ENCODE peak calls at places on chromosomes 11 and 22, in six cellular contexts. Y, L, P, S, G and H are unnamed samples.
A peak's percentile ranks its signal among the peaks of the same experiment; 100 is the strongest.

GRCh38 chr22:45626198-45626651 is 45.4 kb upstream of the ATXN10 start:
- DNase-seq in G (no peak), Y (peak; percentile 60), S (no peak), L (no peak), P (peak; percentile 39), H (no peak)

GRCh38 chr22:33831207-33831606 is 89.1 kb downstream of the LARGE1 start:
- DNase-seq in P (no peak), S (no peak), Y (no peak), G (no peak), L (no peak), H (no peak)

GRCh38 chr11:34495724-34496377 is 17.7 kb downstream of the ELF5 start:
- DNase-seq in G (no peak), L (peak; percentile 50), P (no peak), S (no peak), Y (peak; percentile 89), H (no peak)

GRCh38 chr11:47941907-47942558 is 38.3 kb upstream of the PTPRJ start:
- DNase-seq in L (no peak), P (no peak), S (no peak), Y (no peak), G (no peak), H (no peak)

GRCh38 chr22:45444168-45444567 is 30.7 kb downstream of the RIBC2 start:
- DNase-seq in P (no peak), S (no peak), Y (no peak), G (no peak), L (no peak), H (no peak)

GRCh38 chr11:114138411-114138810 is 78.9 kb downstream of the ZBTB16 start:
- DNase-seq in P (no peak), G (no peak), L (no peak), Y (no peak), S (no peak), H (no peak)

GRCh38 chr11:10993640-10994039 is 135.8 kb upstream of the ZBED5 start:
- DNase-seq in G (no peak), Y (no peak), P (no peak), L (no peak), S (no peak), H (no peak)

GRCh38 chr11:108859510-108859909 is 194.6 kb downstream of the DDX10 start:
- DNase-seq in L (no peak), G (no peak), P (no peak), S (no peak), Y (no peak), H (no peak)

GRCh38 chr11:1303196-1303821 is 6.1 kb downstream of the TOLLIP start:
- DNase-seq in P (peak; percentile 85), Y (peak; percentile 59), S (no peak), G (no peak), L (no peak), H (no peak)

GRCh38 chr11:617248-617911 is 1.6 kb upstream of the IRF7 start:
- DNase-seq in S (no peak), Y (no peak), L (no peak), P (peak; percentile 84), G (no peak), H (no peak)

GRCh38 chr22:36971305-36971704 is 47.9 kb downstream of the TST start:
- DNase-seq in Y (no peak), L (no peak), S (no peak), P (no peak), G (no peak), H (no peak)
- H3K4me3 ChIP-seq in Y (no peak overlapping the region), L (no peak overlapping the region), S (no peak overlapping the region), P (no peak overlapping the region), G (no peak overlapping the region), H (no peak overlapping the region)

GRCh38 chr11:12436266-12436665 is 58.9 kb downstream of the PARVA start:
- DNase-seq in S (no peak), P (no peak), Y (no peak), G (no peak), L (no peak), H (no peak)

GRCh38 chr11:12435264-12435663 is 57.9 kb downstream of the PARVA start:
- DNase-seq in G (no peak), S (no peak), L (no peak), P (no peak), Y (no peak), H (no peak)

GRCh38 chr11:12432507-12432906 is 55.1 kb downstream of the PARVA start:
- DNase-seq in G (no peak), P (no peak), L (no peak), Y (no peak), S (no peak), H (no peak)

GRCh38 chr11:12433571-12434061 is 56.2 kb downstream of the PARVA start:
- DNase-seq in L (peak; percentile 92), G (peak; percentile 80), P (no peak), Y (no peak), S (no peak), H (peak; percentile 98)

DNA sequence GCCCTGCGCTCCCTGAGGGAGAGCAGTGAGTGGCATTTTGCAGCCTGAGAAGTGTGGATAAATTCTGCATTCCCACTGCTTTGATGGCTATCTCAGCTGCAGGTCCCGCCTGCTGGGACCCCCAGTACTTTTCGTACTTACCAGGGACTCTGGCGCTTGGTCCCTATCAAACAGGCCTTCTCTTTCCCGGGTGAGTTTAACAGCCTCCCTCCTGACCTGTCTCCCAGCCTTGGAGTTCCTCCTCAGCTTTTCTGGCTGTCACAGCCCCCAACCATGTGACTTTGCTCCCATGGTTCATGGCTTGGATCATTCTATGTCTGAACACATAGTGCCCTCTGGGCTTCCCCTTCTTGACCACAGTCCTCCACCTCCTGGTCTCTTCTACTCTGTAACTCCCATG is 56.9 kb downstream of the PARVA start:
- DNase-seq in L (no peak), Y (no peak), S (no peak), G (no peak), P (no peak), H (no peak)
- TF ChIP-seq CTCF in L (no peak), Y (no peak), S (no peak), G (no peak), P (no peak), H (no peak)

DNA sequence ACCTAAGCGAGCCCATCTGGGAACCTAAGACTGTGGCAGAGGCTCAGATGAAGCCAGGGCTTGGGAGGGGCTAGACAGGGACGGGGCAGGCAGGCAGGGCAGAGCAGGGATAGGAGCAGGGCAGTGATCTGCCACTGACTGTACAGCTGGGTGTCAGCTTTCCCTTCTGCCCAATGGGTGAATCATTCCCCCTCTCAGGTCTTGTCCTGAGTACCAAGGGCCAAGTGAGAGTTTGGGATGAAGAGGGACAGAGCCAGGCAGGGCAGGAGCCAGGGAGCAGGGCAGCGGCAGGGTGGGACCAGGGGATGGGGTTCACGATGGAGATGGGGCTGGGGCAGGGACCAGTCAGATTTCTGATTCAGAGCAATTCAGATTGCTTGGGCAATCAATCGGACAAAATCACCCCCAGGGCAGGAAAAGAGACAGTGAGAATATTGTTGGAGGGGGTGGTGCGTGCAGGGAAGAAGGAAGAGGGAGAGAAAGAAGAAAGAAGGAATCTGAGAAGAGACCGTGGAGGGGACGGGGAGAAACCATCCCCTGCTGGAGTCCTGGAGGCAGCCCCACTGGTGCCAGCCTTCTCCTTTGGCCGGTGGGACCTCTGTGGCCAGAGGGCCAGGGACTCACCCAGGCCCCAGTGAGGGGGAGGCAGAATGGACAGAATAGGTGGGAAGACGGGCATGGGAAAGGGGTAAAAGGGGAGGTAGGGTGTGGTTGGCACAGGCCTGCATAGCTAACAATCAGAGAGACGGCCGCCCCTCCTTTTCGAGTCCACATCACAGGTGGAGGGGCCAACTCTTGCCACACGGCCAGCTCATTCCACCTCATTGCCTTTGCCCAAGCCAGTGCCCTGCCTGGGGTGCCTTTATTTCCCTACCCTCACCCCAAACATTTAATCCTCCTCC is 47.2 kb downstream of the CYTH4 start:
- DNase-seq in G (no peak), L (no peak), P (no peak), S (no peak), Y (no peak), H (no peak)
- H3K4me3 ChIP-seq in G (no peak overlapping the region), L (no peak overlapping the region), P (no peak overlapping the region), S (no peak overlapping the region), Y (no peak overlapping the region), H (no peak overlapping the region)

GRCh38 chr22:41367039-41367679 is 14.6 kb upstream of the TEF start:
- DNase-seq in S (no peak), G (peak; percentile 98), P (peak; percentile 92), L (peak; percentile 80), Y (peak; percentile 97), H (peak; percentile 85)
- TF ChIP-seq CTCF in S (no peak), G (peak; percentile 54), P (no peak), L (no peak), Y (peak; percentile 39), H (peak; percentile 39)

DNA sequence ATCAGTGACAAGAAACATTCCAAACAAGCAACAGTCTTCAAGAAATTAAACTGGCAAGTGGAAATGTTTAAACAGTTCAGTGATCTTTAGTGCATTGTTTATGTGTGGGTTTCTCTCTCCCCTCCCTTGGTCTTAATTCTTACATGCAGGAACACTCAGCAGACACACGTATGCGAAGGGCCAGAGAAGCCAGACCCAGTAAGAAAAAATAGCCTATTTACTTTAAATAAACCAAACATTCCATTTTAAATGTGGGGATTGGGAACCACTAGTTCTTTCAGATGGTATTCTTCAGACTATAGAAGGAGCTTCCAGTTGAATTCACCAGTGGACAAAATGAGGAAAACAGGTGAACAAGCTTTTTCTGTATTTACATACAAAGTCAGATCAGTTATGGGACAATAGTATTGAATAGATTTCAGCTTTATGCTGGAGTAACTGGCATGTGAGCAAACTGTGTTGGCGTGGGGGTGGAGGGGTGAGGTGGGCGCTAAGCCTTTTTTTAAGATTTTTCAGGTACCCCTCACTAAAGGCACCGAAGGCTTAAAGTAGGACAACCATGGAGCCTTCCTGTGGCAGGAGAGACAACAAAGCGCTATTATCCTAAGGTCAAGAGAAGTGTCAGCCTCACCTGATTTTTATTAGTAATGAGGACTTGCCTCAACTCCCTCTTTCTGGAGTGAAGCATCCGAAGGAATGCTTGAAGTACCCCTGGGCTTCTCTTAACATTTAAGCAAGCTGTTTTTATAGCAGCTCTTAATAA is 6.0 kb downstream of the MALAT1 start:
- DNase-seq in G (peak; percentile 70), P (no peak), L (no peak), S (no peak), Y (no peak), H (peak; percentile 14)
- H3K4me3 ChIP-seq in G (peak overlapping the region; percentile 89), P (peak overlapping the region; percentile 72), L (peak overlapping the region; percentile 87), S (peak overlapping the region; percentile 97), Y (peak overlapping the region; percentile 71), H (peak overlapping the region; percentile 84)

GRCh38 chr22:23268877-23269276 is 88.6 kb downstream of the BCR start:
- DNase-seq in P (no peak), S (no peak), Y (no peak), G (no peak), L (no peak), H (no peak)
- TF ChIP-seq CTCF in P (no peak), S (no peak), Y (no peak), G (no peak), L (no peak), H (no peak)

GRCh38 chr11:94776351-94777321 is 8.5 kb downstream of the AMOTL1 start:
- DNase-seq in S (no peak), Y (peak; percentile 45), L (peak; percentile 48), P (no peak), G (peak; percentile 66), H (no peak)
- H3K4me3 ChIP-seq in S (no peak overlapping the region), Y (no peak overlapping the region), L (no peak overlapping the region), P (no peak overlapping the region), G (no peak overlapping the region), H (no peak overlapping the region)

DNA sequence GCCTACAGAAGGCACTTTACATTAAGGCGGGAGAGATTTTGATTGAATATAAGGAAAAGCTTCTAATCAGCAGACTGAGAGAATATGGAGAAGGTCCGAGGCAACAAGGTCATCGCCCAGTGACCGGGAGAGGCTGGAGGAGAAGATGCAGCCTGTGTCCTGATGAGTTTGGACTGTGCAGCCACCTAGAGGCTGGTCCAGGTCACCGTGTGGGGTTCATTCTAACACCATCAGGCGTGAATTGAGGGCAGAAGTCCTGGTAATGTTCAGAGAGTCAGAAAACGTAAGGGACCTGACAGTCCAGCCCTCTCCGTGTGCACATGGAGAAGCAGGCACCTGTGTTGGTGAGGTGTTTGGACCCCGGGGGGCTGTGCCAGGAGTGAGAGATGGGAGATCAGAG is 102.7 kb downstream of the FEZ1 start:
- DNase-seq in Y (no peak), G (no peak), S (no peak), P (no peak), L (no peak), H (no peak)
- TF ChIP-seq CTCF in Y (no peak), G (no peak), S (peak; percentile 20), P (no peak), L (no peak), H (no peak)